ENCODE peak calls at places on chromosome 10, in four cellular contexts. B is B cell, Z is AG09309, M is body of pancreas. E is an unnamed sample.

GRCh38 chr10:64014281-64014680 is 493.1 kb downstream of the REEP3 start:
- DNase-seq in B (no peak), Z (no peak), M (no peak), E (no peak)

GRCh38 chr10:119803264-119803663 is 69.4 kb downstream of the MCMBP start:
- DNase-seq in M (no peak), B (no peak), Z (no peak), E (no peak)

GRCh38 chr10:114548662-114549061 is 109.4 kb downstream of the ABLIM1 start:
- DNase-seq in Z (peak; percentile 16), M (peak; percentile 55), B (no peak), E (no peak)

GRCh38 chr10:30432631-30433285 is 1.2 kb upstream of the MAP3K8 start:
- DNase-seq in Z (no peak), M (peak; percentile 55), B (no peak), E (peak; percentile 65)

GRCh38 chr10:47357911-47358310 is 9.7 kb downstream of the RBP3 start:
- DNase-seq in Z (no peak), B (no peak), M (no peak), E (no peak)

GRCh38 chr10:133464582-133465031 is 10.9 kb downstream of the SCART1 start:
- DNase-seq in B (no peak), Z (no peak), M (no peak), E (no peak)

GRCh38 chr10:113961261-113961938 is 82.3 kb upstream of the ADRB1 start:
- DNase-seq in M (no peak), B (no peak), Z (no peak), E (peak; percentile 67)

GRCh38 chr10:62817120-62817762 is 1.1 kb upstream of the EGR2 start:
- DNase-seq in B (peak; percentile 50), M (peak; percentile 49), Z (no peak), E (peak; percentile 68)

GRCh38 chr10:76245951-76246495 is 814.6 kb downstream of the LRMDA start:
- DNase-seq in B (no peak), Z (no peak), M (no peak), E (no peak)

GRCh38 chr10:69588358-69588757 is 15.1 kb upstream of the NEUROG3 start:
- DNase-seq in Z (no peak), M (no peak), B (no peak), E (no peak)

GRCh38 chr10:119113805-119114732 is 10.2 kb downstream of the DENND10 start:
- DNase-seq in Z (peak; percentile 95), B (no peak), M (peak; percentile 30), E (no peak)

GRCh38 chr10:116836087-116836486 is 13.2 kb upstream of the ENO4 start:
- DNase-seq in Z (no peak), B (no peak), M (no peak), E (no peak)

GRCh38 chr10:104906112-104906511 is 265.0 kb downstream of the SORCS3 start:
- DNase-seq in Z (no peak), M (no peak), B (no peak), E (no peak)

GRCh38 chr10:126203746-126204145 is 184.5 kb downstream of the ADAM12 start:
- DNase-seq in B (no peak), M (no peak), Z (no peak), E (no peak)

GRCh38 chr10:114967071-114967470 is 29.1 kb downstream of the TRUB1 start:
- DNase-seq in M (no peak), B (no peak), Z (no peak), E (no peak)

GRCh38 chr10:62083868-62084267 is 182.4 kb downstream of the ARID5B start:
- DNase-seq in Z (no peak), B (no peak), M (peak; percentile 42), E (no peak)

GRCh38 chr10:133278577-133279265 is 2.1 kb upstream of the ADAM8 start:
- DNase-seq in Z (no peak), B (peak; percentile 77), M (peak; percentile 92), E (peak; percentile 85)

GRCh38 chr10:118832242-118832651 is 77.5 kb upstream of the CACUL1 start:
- DNase-seq in B (no peak), Z (no peak), M (peak; percentile 59), E (no peak)

GRCh38 chr10:112231602-112232001 is 48.0 kb upstream of the GPAM start:
- DNase-seq in B (no peak), Z (no peak), M (no peak), E (no peak)

GRCh38 chr10:80163741-80164341 is 31.3 kb downstream of the PLAC9 start:
- DNase-seq in M (no peak), B (no peak), Z (no peak), E (no peak)

GRCh38 chr10:86197166-86197790 is 169.3 kb downstream of the GRID1 start:
- DNase-seq in B (peak; percentile 24), M (no peak), Z (no peak), E (no peak)

GRCh38 chr10:49123981-49124920 is 8.9 kb upstream of the VSTM4 start:
- DNase-seq in B (no peak), Z (no peak), M (no peak), E (no peak)

GRCh38 chr10:131644864-131645658 is 255.7 kb upstream of the PPP2R2D start:
- DNase-seq in Z (no peak), M (no peak), B (no peak), E (no peak)

GRCh38 chr10:84574101-84574500 is 245.7 kb downstream of the CCSER2 start:
- DNase-seq in M (no peak), Z (no peak), B (no peak), E (no peak)

GRCh38 chr10:99124376-99124775 is 111.3 kb downstream of the HPSE2 start:
- DNase-seq in Z (no peak), M (no peak), B (no peak), E (no peak)

DNA sequence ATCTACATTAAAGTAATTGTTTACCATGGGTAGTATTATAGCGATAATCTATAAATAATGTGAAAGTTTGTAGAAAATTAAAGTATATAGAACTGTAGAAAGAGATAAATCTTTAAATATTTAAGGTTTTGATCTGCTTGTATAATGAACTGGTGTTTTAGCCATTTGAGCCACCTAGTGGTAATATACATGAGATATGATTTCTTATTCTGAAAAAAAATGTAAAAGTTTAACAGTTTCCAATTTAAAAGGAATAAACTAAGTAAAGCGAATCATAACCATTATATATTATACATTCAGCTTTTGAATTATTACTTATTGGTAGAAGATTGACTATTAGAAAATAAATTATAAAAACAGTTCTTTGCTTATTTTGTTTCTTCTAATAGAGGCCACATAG is 91.2 kb downstream of the OTUD1 start:
- DNase-seq in Z (no peak), B (no peak), M (no peak), E (no peak)
- TF ChIP-seq CTCF in Z (peak; percentile 27), B (peak; percentile 64), M (peak; percentile 23), E (no peak)

DNA sequence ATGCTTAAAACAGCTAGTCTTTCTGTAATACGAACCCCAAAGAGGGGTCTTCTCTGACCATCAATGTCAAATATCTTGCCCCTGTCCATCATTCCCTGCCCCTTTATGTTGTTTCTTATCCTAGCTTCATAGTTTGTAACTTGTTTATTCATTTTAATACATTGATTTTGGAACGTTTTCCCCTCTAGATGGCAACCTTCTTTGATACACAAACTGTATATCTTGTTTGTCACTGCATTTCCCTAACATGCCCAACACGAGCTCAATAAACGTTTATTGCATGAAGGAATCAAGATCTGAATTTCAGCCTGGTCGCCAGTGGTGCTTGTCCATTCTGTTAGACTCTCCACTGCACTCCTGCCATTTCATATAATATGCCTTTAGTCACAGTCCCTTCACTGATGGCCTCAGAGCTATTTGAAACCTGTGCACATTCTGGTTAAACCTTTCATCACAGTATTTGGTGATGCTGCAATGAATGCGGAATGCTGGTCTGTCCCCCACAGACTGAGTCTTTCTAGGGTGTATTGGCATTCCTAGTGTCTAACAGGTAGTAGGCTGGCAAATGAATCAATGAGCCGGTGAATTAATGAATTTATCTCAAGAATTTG is 55.0 kb upstream of the FRMD4A start:
- DNase-seq in Z (no peak), M (no peak), B (no peak), E (no peak)
- TF ChIP-seq CTCF in Z (peak; percentile 8), M (no peak), B (no peak), E (no peak)

GRCh38 chr10:103696411-103697145 is 158.8 kb downstream of the SH3PXD2A start:
- DNase-seq in M (peak; percentile 61), Z (peak; percentile 73), B (no peak), E (peak; percentile 84)
- TF ChIP-seq CTCF in M (no peak), Z (peak; percentile 64), B (peak; percentile 25), E (peak; percentile 18)

DNA sequence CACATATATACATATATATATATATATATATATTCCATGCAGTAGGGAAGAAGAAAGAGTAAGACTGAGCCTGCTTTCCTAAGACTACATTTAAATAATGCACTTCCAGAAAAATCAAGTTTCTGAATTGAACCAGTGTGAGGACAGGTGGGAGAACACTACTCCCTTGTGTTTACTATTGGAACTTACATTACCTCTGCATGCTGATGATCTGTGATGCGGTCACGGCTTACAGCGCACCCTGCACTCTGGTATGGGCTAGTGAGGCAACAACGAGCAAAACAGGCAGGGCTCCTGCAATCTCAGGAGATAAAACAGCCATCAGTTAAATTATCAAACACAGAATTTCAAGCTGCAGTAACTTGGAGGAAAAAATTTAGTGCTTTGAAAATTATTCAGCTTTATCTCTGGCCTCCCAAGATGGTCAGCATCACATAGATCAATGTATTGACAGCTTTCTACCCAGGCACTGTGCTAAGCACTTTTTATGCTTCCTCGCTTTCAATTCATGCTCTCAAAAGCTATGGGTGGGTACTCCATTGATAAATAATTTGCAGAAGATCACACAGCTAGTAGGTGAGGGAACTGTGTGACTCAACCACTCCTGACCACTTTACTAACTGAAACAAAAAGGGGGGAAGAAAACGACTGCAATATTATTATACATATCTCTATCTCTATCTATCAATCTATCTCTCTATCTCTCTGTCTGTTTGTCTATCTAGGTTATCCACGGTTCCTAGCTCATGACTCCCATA is 20.5 kb upstream of the SLC16A12 start:
- DNase-seq in M (no peak), Z (no peak), B (no peak), E (no peak)
- TF ChIP-seq CTCF in M (peak; percentile 29), Z (peak; percentile 21), B (no peak), E (no peak)

GRCh38 chr10:21015838-21016237 is 118.7 kb upstream of the NEBL start:
- DNase-seq in Z (no peak), M (no peak), B (no peak), E (no peak)

GRCh38 chr10:21021231-21021630 is 124.1 kb upstream of the NEBL start:
- DNase-seq in M (no peak), B (no peak), Z (no peak), E (no peak)

GRCh38 chr10:21021843-21022594 is 124.9 kb upstream of the NEBL start:
- DNase-seq in M (no peak), Z (no peak), B (no peak), E (no peak)

GRCh38 chr10:21022821-21023220 is 125.7 kb upstream of the NEBL start:
- DNase-seq in Z (no peak), M (no peak), B (no peak), E (no peak)

DNA sequence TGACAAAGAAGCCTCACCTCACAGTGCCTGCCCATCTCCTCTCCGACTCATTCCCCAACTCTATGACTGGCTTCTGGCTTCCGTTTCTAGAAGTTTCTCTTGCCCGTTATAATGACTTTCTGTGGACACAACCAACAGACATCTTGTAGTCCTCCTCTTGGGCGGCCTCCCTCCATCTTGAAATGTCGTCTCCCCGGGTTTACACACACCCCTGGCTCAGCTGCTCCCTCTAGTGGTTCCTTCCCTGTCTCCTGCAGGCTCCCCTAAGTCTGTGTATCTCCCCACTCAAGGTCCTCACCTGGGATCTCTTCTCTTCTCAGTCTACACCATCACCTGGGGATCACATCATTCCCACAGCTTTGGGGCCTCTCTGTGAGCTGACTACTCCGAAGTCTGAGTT is 123.4 kb upstream of the NEBL start:
- DNase-seq in M (peak; percentile 7), B (no peak), Z (no peak), E (peak; percentile 39)
- TF ChIP-seq CTCF in M (no peak), B (peak; percentile 37), Z (peak; percentile 21), E (peak; percentile 40)